ENCODE peak calls at places on chromosomes 3 and 15, in five cellular contexts. O, V, P, G and H are unnamed samples.

GRCh38 chr3:197520311-197521276 is 35.2 kb downstream of the BDH1 start:
- DNase-seq in V (no peak), O (no peak), P (peak), G (no peak), H (no peak)

GRCh38 chr15:39472661-39473657 is 107.9 kb upstream of the THBS1 start:
- DNase-seq in V (no peak), P (peak), O (peak), G (no peak), H (no peak)

GRCh38 chr3:160981217-160981938 is 123.8 kb downstream of the B3GALNT1 start:
- DNase-seq in P (peak), V (peak), G (no peak), O (no peak), H (peak)

GRCh38 chr3:188262913-188263683 is 109.1 kb downstream of the LPP start:
- DNase-seq in V (no peak), G (peak), O (no peak), P (peak), H (no peak)

GRCh38 chr3:32438596-32439344 is 47.1 kb downstream of the CMTM7 start:
- DNase-seq in P (peak), G (no peak), O (no peak), V (no peak), H (no peak)

GRCh38 chr3:31186041-31186440 is 291.6 kb upstream of the GADL1 start:
- DNase-seq in V (no peak), P (no peak), G (no peak), O (no peak), H (no peak)

GRCh38 chr3:189941679-189942078 is 179.0 kb downstream of the P3H2 start:
- DNase-seq in P (peak), G (no peak), V (no peak), O (no peak), H (no peak)

GRCh38 chr3:177451940-177452484 is 254.7 kb upstream of the TBL1XR1 start:
- DNase-seq in P (peak), O (no peak), V (no peak), G (peak), H (no peak)

GRCh38 chr3:32181801-32182200 is 56.7 kb upstream of the CMTM8 start:
- DNase-seq in P (no peak), O (no peak), V (no peak), G (peak), H (no peak)

GRCh38 chr3:107392549-107393165 is 15.4 kb downstream of the CCDC54 start:
- DNase-seq in G (peak), P (peak), V (no peak), O (peak), H (no peak)

GRCh38 chr3:11238057-11238456 is 34.1 kb upstream of the ATG7 start:
- DNase-seq in P (peak), O (peak), G (peak), V (no peak), H (no peak)

GRCh38 chr15:48913141-48913540 is 35.2 kb downstream of the EID1 start:
- DNase-seq in P (no peak), O (no peak), V (no peak), G (no peak), H (no peak)

GRCh38 chr3:134190272-134190671 is 60.4 kb downstream of the RYK start:
- DNase-seq in G (no peak), O (no peak), P (no peak), V (no peak), H (no peak)
- TF ChIP-seq CTCF in G (no peak), O (peak), P (no peak), V (no peak), H (no peak)

GRCh38 chr3:47420044-47420430 is 39.2 kb downstream of the PTPN23 start:
- DNase-seq in V (no peak), P (no peak), O (no peak), G (no peak), H (no peak)

GRCh38 chr3:47420511-47421484 is 40.0 kb downstream of the PTPN23 start:
- DNase-seq in O (peak), P (peak), V (peak), G (peak), H (peak)

GRCh38 chr3:47419083-47420043 is 38.5 kb downstream of the PTPN23 start:
- DNase-seq in G (no peak), O (no peak), V (no peak), P (no peak), H (no peak)

GRCh38 chr3:47416041-47416440 is 35.2 kb downstream of the PTPN23 start:
- DNase-seq in V (no peak), P (no peak), O (no peak), G (no peak), H (no peak)

GRCh38 chr3:47418167-47419082 is 37.6 kb downstream of the PTPN23 start:
- DNase-seq in V (no peak), P (no peak), O (no peak), G (no peak), H (no peak)
- TF ChIP-seq CTCF in V (no peak), P (no peak), O (peak), G (no peak), H (no peak)

GRCh38 chr3:168620854-168621253 is 525.1 kb upstream of the GOLIM4 start:
- DNase-seq in G (no peak), V (no peak), P (no peak), O (no peak), H (no peak)
- TF ChIP-seq CTCF in G (peak), V (no peak), P (peak), O (peak), H (no peak)

GRCh38 chr3:54999159-54999558 is 71.3 kb upstream of the LRTM1 start:
- DNase-seq in O (peak), G (peak), V (no peak), P (peak), H (no peak)
- TF ChIP-seq CTCF in O (peak), G (peak), V (no peak), P (peak), H (peak)

GRCh38 chr15:34360298-34360697 is 6.7 kb downstream of the LPCAT4 start:
- DNase-seq in P (no peak), O (no peak), G (no peak), V (no peak), H (no peak)

GRCh38 chr15:34357653-34358052 is 9.3 kb downstream of the LPCAT4 start:
- DNase-seq in V (no peak), G (no peak), O (no peak), P (no peak), H (no peak)

GRCh38 chr15:34359416-34359815 is 7.6 kb downstream of the LPCAT4 start:
- DNase-seq in G (no peak), V (no peak), O (no peak), P (no peak), H (no peak)

GRCh38 chr15:34358948-34359347 is 8.0 kb downstream of the LPCAT4 start:
- DNase-seq in O (no peak), P (no peak), G (no peak), V (no peak), H (no peak)

DNA sequence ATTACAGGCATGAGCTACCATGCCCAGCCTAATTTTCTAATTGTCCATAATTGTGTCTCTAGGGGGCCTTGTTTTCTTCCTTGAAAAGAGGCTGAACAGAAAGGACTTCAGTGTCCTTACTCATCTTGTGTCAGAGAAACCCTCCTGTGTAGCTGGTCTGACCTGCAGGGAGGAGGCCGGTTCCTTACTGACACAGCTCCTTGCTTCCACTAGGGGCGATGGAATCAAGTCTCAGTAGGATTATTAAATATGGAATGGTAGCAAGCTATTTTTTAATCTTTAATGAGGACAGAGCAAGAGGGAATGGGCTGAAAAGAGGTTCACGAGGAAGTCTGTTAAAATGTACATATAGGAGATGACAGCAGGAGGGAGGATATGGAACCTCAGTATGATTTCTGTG is 8.6 kb downstream of the LPCAT4 start:
- DNase-seq in O (no peak), G (no peak), P (no peak), V (no peak), H (no peak)
- TF ChIP-seq CTCF in O (peak), G (peak), P (peak), V (no peak), H (no peak)